ENCODE peak calls at places on chromosomes 13 and 19, in seven cellular contexts. Y is bronchial epithelial cell, E is GM23248, C is NCI-H1105, O is NCI-H460, J is T-helper 1 cell, I is NCI-H2227 treated with DMSO at 0.1 percent for 48 hours. Z is an unnamed sample.

GRCh38 chr13:30846844-30847243 is 59.2 kb upstream of the MEDAG start:
- DNase-seq in Y (peak; percentile 15), I (no peak), O (no peak), E (no peak), C (no peak), J (no peak), Z (no peak)

GRCh38 chr13:36919833-36920611 is at the start of gene SMAD9:
- DNase-seq in E (peak; percentile 95), J (no peak), C (peak; percentile 73), O (peak; percentile 33), I (peak; percentile 23), Y (peak; percentile 29), Z (peak; percentile 69)

GRCh38 chr13:102333320-102334181 is 68.3 kb downstream of the FGF14 start:
- DNase-seq in J (no peak), Y (no peak), C (peak; percentile 72), I (no peak), E (no peak), O (no peak), Z (no peak)

GRCh38 chr19:42028304-42029216 is 34.5 kb upstream of the ATP1A3 start:
- DNase-seq in Y (no peak), C (no peak), O (no peak), J (no peak), I (peak; percentile 26), E (no peak), Z (no peak)

GRCh38 chr13:106533101-106533939 is 2.1 kb downstream of the EFNB2 start:
- DNase-seq in O (peak; percentile 39), J (no peak), Y (peak; percentile 53), E (peak; percentile 85), C (peak; percentile 84), I (peak; percentile 32), Z (peak; percentile 78)

GRCh38 chr19:9877775-9878510 is 42.8 kb downstream of the PIN1 start:
- DNase-seq in Y (peak; percentile 78), J (no peak), O (no peak), C (no peak), E (peak; percentile 65), I (no peak), Z (peak; percentile 37)

GRCh38 chr19:38004505-38005223 is 97.7 kb downstream of the SIPA1L3 start:
- DNase-seq in I (peak; percentile 100), E (peak; percentile 97), Y (peak; percentile 95), J (no peak), O (peak; percentile 90), C (peak; percentile 91), Z (peak; percentile 97)

GRCh38 chr13:82766732-82767321 is 1115.4 kb downstream of the SLITRK1 start:
- DNase-seq in E (no peak), O (no peak), C (no peak), Y (no peak), J (no peak), I (no peak), Z (no peak)

GRCh38 chr19:58571575-58571947 is 1.6 kb downstream of the MZF1 start:
- DNase-seq in O (no peak), J (no peak), E (no peak), Y (no peak), I (no peak), C (no peak), Z (no peak)

GRCh38 chr13:113941571-113942191 is 32.2 kb downstream of the C13orf46 start:
- DNase-seq in E (no peak), J (no peak), O (no peak), Y (peak; percentile 12), I (no peak), C (peak; percentile 80), Z (peak; percentile 43)

GRCh38 chr13:45063261-45063870 is 56.9 kb upstream of the GTF2F2 start:
- DNase-seq in E (peak; percentile 84), I (no peak), O (no peak), J (no peak), C (no peak), Y (no peak), Z (peak; percentile 82)

GRCh38 chr13:48769107-48769704 is 115.5 kb downstream of the CYSLTR2 start:
- DNase-seq in I (peak; percentile 79), O (peak; percentile 84), Y (peak; percentile 80), E (peak; percentile 92), J (peak; percentile 83), C (peak; percentile 23), Z (peak; percentile 92)

GRCh38 chr13:24605923-24606372 is 74.3 kb upstream of the ATP12A start:
- DNase-seq in I (no peak), C (no peak), J (no peak), E (peak; percentile 58), O (peak; percentile 4), Y (peak; percentile 50), Z (peak; percentile 50)

GRCh38 chr13:60162096-60162495 is 1.6 kb downstream of the DIAPH3 start:
- DNase-seq in C (no peak), J (no peak), Y (peak; percentile 26), E (peak; percentile 22), O (no peak), I (no peak), Z (peak; percentile 25)

GRCh38 chr19:50020481-50020880 is 4.7 kb downstream of the VRK3 start:
- DNase-seq in I (no peak), O (no peak), E (no peak), J (no peak), C (no peak), Y (no peak), Z (no peak)

GRCh38 chr13:51271008-51271407 is 48.8 kb downstream of the FAM124A start:
- DNase-seq in Y (no peak), C (no peak), E (no peak), I (no peak), O (no peak), J (no peak), Z (no peak)

GRCh38 chr13:52847682-52848432 is 583 bp downstream of the PCDH8 start:
- DNase-seq in Y (no peak), E (no peak), I (no peak), O (no peak), C (no peak), J (no peak), Z (no peak)

GRCh38 chr13:40589285-40590109 is 76.9 kb downstream of the FOXO1 start:
- DNase-seq in Y (peak; percentile 90), E (peak; percentile 53), I (no peak), J (no peak), O (no peak), C (no peak), Z (peak; percentile 65)

GRCh38 chr19:32824906-32825608 is 44.5 kb downstream of the SLC7A9 start:
- DNase-seq in E (no peak), I (no peak), Y (no peak), J (no peak), O (no peak), C (no peak), Z (no peak)

GRCh38 chr19:5985098-5985783 is 7.3 kb upstream of the RANBP3 start:
- DNase-seq in Y (peak; percentile 49), E (peak; percentile 67), J (no peak), C (no peak), I (no peak), O (no peak), Z (peak; percentile 37)

GRCh38 chr19:38252935-38253691 is 3.1 kb downstream of the PPP1R14A start:
- DNase-seq in J (no peak), C (no peak), E (no peak), Y (no peak), I (no peak), O (no peak), Z (no peak)

GRCh38 chr19:48500830-48501445 is 10.7 kb downstream of the LMTK3 start:
- DNase-seq in C (no peak), I (no peak), Y (no peak), O (no peak), E (no peak), J (no peak), Z (no peak)